ENCODE peak calls at places on chromosomes 16 and 17, in nine cellular contexts. One of them, this sample, is unnamed.

GRCh38 chr17:35930211-35931065 is at the start of gene RDM1:
- DNase-seq in HCT116: peak; percentile 68
- DNase-seq in cardiac muscle cell: peak; percentile 81
- DNase-seq in PC-3: peak; percentile 79
- DNase-seq in AG04450: peak; percentile 8
- DNase-seq in A549: peak; percentile 87
- DNase-seq in cardiac fibroblast: peak; percentile 68
- DNase-seq in fibroblast of lung: peak; percentile 45
- DNase-seq in RWPE1: peak; percentile 96
- DNase-seq in this sample: peak; percentile 85

GRCh38 chr16:74862743-74863244 is 88.2 kb upstream of the FA2H start:
- DNase-seq in HCT116: peak; percentile 46
- DNase-seq in cardiac muscle cell: peak; percentile 60
- DNase-seq in AG04450: no peak
- DNase-seq in PC-3: peak; percentile 68
- DNase-seq in RWPE1: peak; percentile 65
- DNase-seq in fibroblast of lung: peak; percentile 59
- DNase-seq in cardiac fibroblast: peak; percentile 58
- DNase-seq in A549: peak; percentile 63
- DNase-seq in this sample: peak; percentile 68

GRCh38 chr17:47741109-47741792 is 8.2 kb downstream of the TBX21 start:
- DNase-seq in PC-3: no peak
- DNase-seq in RWPE1: no peak
- DNase-seq in cardiac muscle cell: no peak
- DNase-seq in fibroblast of lung: no peak
- DNase-seq in cardiac fibroblast: no peak
- DNase-seq in AG04450: no peak
- DNase-seq in A549: no peak
- DNase-seq in HCT116: no peak
- DNase-seq in this sample: no peak

GRCh38 chr16:10509534-10510025 is 70.8 kb downstream of the EMP2 start:
- DNase-seq in A549: peak; percentile 84
- DNase-seq in RWPE1: peak; percentile 80
- DNase-seq in cardiac fibroblast: peak; percentile 90
- DNase-seq in cardiac muscle cell: peak; percentile 88
- DNase-seq in AG04450: peak; percentile 65
- DNase-seq in fibroblast of lung: peak; percentile 86
- DNase-seq in HCT116: peak; percentile 71
- DNase-seq in PC-3: peak; percentile 78
- DNase-seq in this sample: peak; percentile 82

GRCh38 chr17:77228224-77229215 is 87.8 kb downstream of the SEC14L1 start:
- DNase-seq in cardiac fibroblast: no peak
- DNase-seq in cardiac muscle cell: no peak
- DNase-seq in PC-3: no peak
- DNase-seq in HCT116: no peak
- DNase-seq in fibroblast of lung: no peak
- DNase-seq in A549: no peak
- DNase-seq in AG04450: no peak
- DNase-seq in RWPE1: no peak
- DNase-seq in this sample: no peak

GRCh38 chr17:59783221-59784016 is 76.0 kb downstream of the VMP1 start:
- DNase-seq in fibroblast of lung: peak; percentile 64
- DNase-seq in cardiac fibroblast: peak; percentile 67
- DNase-seq in A549: peak; percentile 90
- DNase-seq in AG04450: no peak
- DNase-seq in HCT116: peak; percentile 80
- DNase-seq in PC-3: peak; percentile 74
- DNase-seq in cardiac muscle cell: peak; percentile 67
- DNase-seq in RWPE1: peak; percentile 30
- DNase-seq in this sample: peak; percentile 64

GRCh38 chr17:27782791-27783206 is 17.5 kb downstream of the NOS2 start:
- DNase-seq in HCT116: no peak
- DNase-seq in fibroblast of lung: no peak
- DNase-seq in PC-3: no peak
- DNase-seq in cardiac muscle cell: no peak
- DNase-seq in cardiac fibroblast: no peak
- DNase-seq in AG04450: no peak
- DNase-seq in RWPE1: no peak
- DNase-seq in A549: no peak
- DNase-seq in this sample: no peak

GRCh38 chr17:76480676-76481075 is 13.3 kb downstream of the AANAT start:
- DNase-seq in fibroblast of lung: no peak
- DNase-seq in AG04450: no peak
- DNase-seq in A549: no peak
- DNase-seq in cardiac fibroblast: no peak
- DNase-seq in RWPE1: no peak
- DNase-seq in HCT116: no peak
- DNase-seq in PC-3: no peak
- DNase-seq in cardiac muscle cell: peak; percentile 22
- DNase-seq in this sample: no peak

GRCh38 chr17:29593546-29594440 is 861 bp downstream of the ANKRD13B start:
- DNase-seq in A549: peak; percentile 57
- DNase-seq in fibroblast of lung: peak; percentile 23
- DNase-seq in HCT116: no peak
- DNase-seq in PC-3: peak; percentile 6
- DNase-seq in cardiac fibroblast: no peak
- DNase-seq in RWPE1: peak; percentile 28
- DNase-seq in cardiac muscle cell: peak; percentile 29
- DNase-seq in AG04450: no peak
- DNase-seq in this sample: peak; percentile 43

GRCh38 chr16:1073566-1074378 is 1.2 kb downstream of the SSTR5 start:
- DNase-seq in PC-3: no peak
- DNase-seq in RWPE1: no peak
- DNase-seq in cardiac muscle cell: no peak
- DNase-seq in fibroblast of lung: no peak
- DNase-seq in AG04450: no peak
- DNase-seq in A549: peak; percentile 56
- DNase-seq in cardiac fibroblast: no peak
- DNase-seq in HCT116: no peak
- DNase-seq in this sample: no peak
- TF ChIP-seq CTCF in PC-3: no peak
- TF ChIP-seq CTCF in RWPE1: peak; percentile 20
- TF ChIP-seq CTCF in cardiac muscle cell: no peak
- TF ChIP-seq CTCF in fibroblast of lung: no peak
- TF ChIP-seq CTCF in AG04450: no peak
- TF ChIP-seq CTCF in A549: peak; percentile 29
- TF ChIP-seq CTCF in cardiac fibroblast: peak; percentile 19
- TF ChIP-seq CTCF in HCT116: peak; percentile 54
- TF ChIP-seq CTCF in this sample: peak; percentile 26

DNA sequence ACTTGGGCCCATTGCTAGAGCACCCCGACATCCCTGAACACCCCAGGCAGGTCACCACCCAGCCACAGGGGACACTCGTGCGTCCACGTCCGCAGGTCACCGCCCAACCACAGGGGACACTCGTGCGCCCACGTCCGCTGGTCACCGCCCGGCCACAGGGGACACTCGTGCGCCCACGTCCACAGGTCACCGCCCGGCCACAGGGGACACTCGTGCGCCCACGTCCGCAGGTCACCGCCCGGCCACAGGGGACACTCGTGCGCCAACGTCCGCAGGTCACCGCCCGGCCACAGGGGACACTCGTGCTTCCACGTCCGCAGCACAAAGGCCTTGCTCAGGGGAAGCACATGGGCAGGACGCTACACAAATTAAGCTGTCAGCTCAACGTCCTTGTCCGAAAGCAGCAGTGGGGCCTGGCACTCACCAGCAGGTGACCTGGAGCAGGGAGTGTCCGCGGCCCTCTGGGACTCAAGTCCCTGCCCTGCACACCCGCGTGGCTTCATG is 17.7 kb downstream of the GALNS start:
- DNase-seq in AG04450: no peak
- DNase-seq in PC-3: no peak
- DNase-seq in cardiac fibroblast: no peak
- DNase-seq in RWPE1: no peak
- DNase-seq in cardiac muscle cell: no peak
- DNase-seq in A549: peak; percentile 58
- DNase-seq in HCT116: no peak
- DNase-seq in fibroblast of lung: no peak
- DNase-seq in this sample: no peak
- TF ChIP-seq CTCF in AG04450: no peak
- TF ChIP-seq CTCF in PC-3: no peak
- TF ChIP-seq CTCF in cardiac fibroblast: no peak
- TF ChIP-seq CTCF in RWPE1: no peak
- TF ChIP-seq CTCF in cardiac muscle cell: no peak
- TF ChIP-seq CTCF in A549: no peak
- TF ChIP-seq CTCF in HCT116: peak; percentile 51
- TF ChIP-seq CTCF in fibroblast of lung: no peak
- TF ChIP-seq CTCF in this sample: no peak

DNA sequence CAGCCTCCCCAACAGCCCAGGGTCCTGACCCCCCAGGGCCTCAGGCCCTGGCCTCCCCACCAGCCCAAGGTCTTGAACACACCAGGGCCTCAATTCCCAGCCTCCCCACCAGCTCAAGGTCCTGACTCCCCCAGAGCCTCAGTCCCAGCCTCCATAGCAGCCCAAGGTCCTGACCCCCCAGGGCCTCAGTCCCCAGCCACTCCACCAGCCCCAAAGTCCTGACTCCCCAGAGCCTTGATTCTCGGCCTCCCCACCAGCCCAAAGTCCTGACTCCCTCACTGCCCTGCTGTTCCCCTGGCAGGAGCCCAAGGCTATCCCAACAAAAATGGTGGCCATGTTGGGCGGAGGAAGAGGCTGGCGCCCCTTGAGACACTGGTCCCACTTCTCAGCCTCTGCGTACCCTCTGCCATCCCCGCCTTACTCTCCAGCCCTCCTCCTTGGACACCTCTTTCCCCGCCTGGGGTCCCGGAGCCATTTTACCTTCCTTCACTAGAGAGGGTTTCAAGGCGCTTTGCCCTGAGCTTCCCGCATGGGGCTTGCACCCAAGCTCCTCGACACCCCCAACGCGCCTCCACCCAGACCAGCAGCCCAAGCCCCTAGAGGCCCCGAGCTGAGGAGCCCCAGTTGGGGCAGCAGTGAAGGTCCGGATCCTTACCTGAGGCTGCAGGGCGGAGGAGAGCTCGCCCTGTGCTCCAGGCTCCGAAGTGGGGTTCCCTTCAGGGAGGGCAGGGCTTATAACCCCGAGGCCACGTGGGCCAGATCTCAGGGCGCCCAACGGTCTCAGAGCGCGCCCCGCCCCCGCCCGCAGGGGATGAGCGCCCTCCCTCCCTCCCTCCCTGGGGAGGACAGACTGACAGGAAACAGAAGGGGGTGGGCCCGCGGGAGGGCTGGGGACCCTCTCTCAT is 3.5 kb upstream of the TSPOAP1 start:
- DNase-seq in fibroblast of lung: no peak
- DNase-seq in cardiac muscle cell: no peak
- DNase-seq in RWPE1: no peak
- DNase-seq in cardiac fibroblast: no peak
- DNase-seq in HCT116: no peak
- DNase-seq in A549: no peak
- DNase-seq in AG04450: no peak
- DNase-seq in PC-3: no peak
- DNase-seq in this sample: no peak
- TF ChIP-seq CTCF in fibroblast of lung: no peak
- TF ChIP-seq CTCF in cardiac muscle cell: no peak
- TF ChIP-seq CTCF in RWPE1: no peak
- TF ChIP-seq CTCF in cardiac fibroblast: no peak
- TF ChIP-seq CTCF in HCT116: no peak
- TF ChIP-seq CTCF in A549: no peak
- TF ChIP-seq CTCF in AG04450: no peak
- TF ChIP-seq CTCF in PC-3: no peak
- TF ChIP-seq CTCF in this sample: no peak

DNA sequence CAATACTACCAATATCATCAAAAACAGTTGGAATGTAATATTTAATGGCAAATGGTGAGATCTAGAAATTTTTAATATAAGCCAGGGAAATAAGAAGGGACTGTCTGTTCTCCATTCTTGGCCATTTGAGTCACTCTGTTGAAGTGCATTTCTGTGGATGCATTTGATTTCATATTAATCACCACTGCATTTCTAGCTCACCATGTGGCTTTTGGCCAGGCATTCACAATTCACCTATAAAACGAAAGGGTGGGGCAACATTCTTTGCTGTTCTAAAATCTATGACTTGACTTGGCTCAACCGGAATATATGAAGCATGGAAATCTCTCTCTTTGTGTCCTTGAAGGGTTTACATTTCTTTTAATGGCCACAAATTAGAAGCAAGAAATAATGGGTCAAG is 483.0 kb downstream of the SLC39A11 start:
- DNase-seq in cardiac fibroblast: no peak
- DNase-seq in HCT116: peak; percentile 86
- DNase-seq in AG04450: no peak
- DNase-seq in fibroblast of lung: no peak
- DNase-seq in RWPE1: peak; percentile 85
- DNase-seq in cardiac muscle cell: no peak
- DNase-seq in PC-3: peak; percentile 99
- DNase-seq in A549: peak; percentile 80
- DNase-seq in this sample: peak; percentile 76
- TF ChIP-seq CTCF in cardiac fibroblast: no peak
- TF ChIP-seq CTCF in HCT116: no peak
- TF ChIP-seq CTCF in AG04450: no peak
- TF ChIP-seq CTCF in fibroblast of lung: no peak
- TF ChIP-seq CTCF in RWPE1: no peak
- TF ChIP-seq CTCF in cardiac muscle cell: no peak
- TF ChIP-seq CTCF in PC-3: no peak
- TF ChIP-seq CTCF in A549: no peak
- TF ChIP-seq CTCF in this sample: no peak

DNA sequence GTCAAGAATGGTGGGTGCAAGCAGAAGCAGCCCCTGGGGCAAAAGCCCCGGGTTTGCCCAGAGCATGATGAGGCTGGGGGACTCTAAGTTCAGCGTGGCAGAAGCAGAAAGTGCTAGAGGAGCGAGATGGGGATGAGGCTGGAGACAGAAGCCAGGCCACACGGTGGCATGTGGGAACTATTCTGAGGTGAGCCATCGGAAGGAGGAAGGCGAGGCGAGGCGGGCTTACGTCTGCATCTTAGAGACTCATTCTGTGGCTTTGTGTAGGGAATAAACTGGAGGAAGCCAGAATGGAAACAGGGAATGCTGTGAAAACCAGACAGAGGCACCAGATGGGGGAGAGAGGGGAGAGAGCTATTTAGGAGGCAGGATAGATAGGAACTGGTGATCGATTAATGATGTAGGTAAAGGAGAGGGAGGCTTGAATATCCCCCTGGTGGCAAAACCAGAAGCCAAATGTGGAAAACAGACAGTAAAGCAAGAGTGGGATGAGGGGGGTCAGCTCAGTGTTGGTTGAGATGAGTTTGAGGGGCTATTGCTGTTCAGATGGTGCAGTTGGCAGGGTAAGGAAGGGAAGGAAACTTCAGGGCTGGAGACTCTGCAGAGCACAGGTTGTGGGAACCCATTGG is 3.1 kb upstream of the TNFSF13 start:
- DNase-seq in cardiac muscle cell: no peak
- DNase-seq in A549: no peak
- DNase-seq in RWPE1: no peak
- DNase-seq in HCT116: no peak
- DNase-seq in PC-3: no peak
- DNase-seq in fibroblast of lung: no peak
- DNase-seq in cardiac fibroblast: no peak
- DNase-seq in AG04450: no peak
- DNase-seq in this sample: no peak
- TF ChIP-seq CTCF in cardiac muscle cell: no peak
- TF ChIP-seq CTCF in A549: no peak
- TF ChIP-seq CTCF in RWPE1: no peak
- TF ChIP-seq CTCF in HCT116: no peak
- TF ChIP-seq CTCF in PC-3: peak; percentile 20
- TF ChIP-seq CTCF in fibroblast of lung: peak; percentile 4
- TF ChIP-seq CTCF in cardiac fibroblast: peak; percentile 5
- TF ChIP-seq CTCF in AG04450: peak; percentile 27
- TF ChIP-seq CTCF in this sample: no peak